ENCODE peak calls at places on chromosomes 3 and 15, in five cellular contexts. E is RCC 7860; D is brain microvascular endothelial cell; L is activated CD8-positive, alpha-beta memory T cell treated with anti-CD3 and anti-CD28 coated beads for 4 hours; G is posterior vena cava. K is an unnamed sample.

GRCh38 chr3:123375014-123375940 is 73.6 kb downstream of the ADCY5 start:
- DNase-seq in D (no peak), L (no peak), E (no peak), G (peak), K (no peak)

GRCh38 chr3:166060789-166061479 is 223.7 kb upstream of the BCHE start:
- DNase-seq in D (no peak), L (no peak), E (no peak), G (no peak), K (no peak)

GRCh38 chr3:120214161-120214560 is 70.9 kb downstream of the GPR156 start:
- DNase-seq in L (no peak), E (no peak), D (no peak), G (no peak), K (no peak)

GRCh38 chr15:57505949-57506391 is 85.7 kb upstream of the MYZAP start:
- DNase-seq in D (peak), L (no peak), G (no peak), E (no peak), K (no peak)

GRCh38 chr15:68510558-68510957 is 68.2 kb upstream of the CORO2B start:
- DNase-seq in E (no peak), L (no peak), G (no peak), D (no peak), K (no peak)

GRCh38 chr3:45800611-45801010 is 4.3 kb upstream of the SLC6A20 start:
- DNase-seq in G (no peak), L (no peak), D (no peak), E (no peak), K (no peak)

GRCh38 chr3:41200669-41201021 is 1.3 kb downstream of the CTNNB1 start:
- DNase-seq in E (peak), L (no peak), G (no peak), D (peak), K (peak)

GRCh38 chr3:23886311-23886710 is 30.5 kb downstream of the NKIRAS1 start:
- DNase-seq in D (no peak), G (no peak), L (no peak), E (no peak), K (no peak)

GRCh38 chr15:81911572-81911971 is 134.2 kb downstream of the MEX3B start:
- DNase-seq in E (no peak), G (no peak), L (no peak), D (no peak), K (no peak)

GRCh38 chr3:133742351-133743091 is 3.7 kb upstream of the TF start:
- DNase-seq in L (no peak), E (no peak), D (peak), G (no peak), K (peak)

GRCh38 chr3:142003291-142003690 is 126.8 kb downstream of the ATP1B3 start:
- DNase-seq in E (no peak), D (no peak), L (no peak), G (no peak), K (no peak)

GRCh38 chr15:55588070-55588817 is at the start of gene PYGO1:
- DNase-seq in E (no peak), L (peak), D (peak), G (peak), K (peak)

GRCh38 chr3:194967126-194968117 is 281.7 kb downstream of the FAM43A start:
- DNase-seq in D (no peak), L (no peak), G (no peak), E (no peak), K (no peak)

GRCh38 chr3:56800373-56801150 is 1.2 kb downstream of the ARHGEF3 start:
- DNase-seq in G (no peak), E (no peak), D (no peak), L (peak), K (no peak)

GRCh38 chr3:131374741-131375140 is 6.8 kb upstream of the NUDT16 start:
- DNase-seq in D (no peak), E (no peak), L (no peak), G (no peak), K (no peak)

GRCh38 chr3:197298341-197298857 is at the start of gene DLG1:
- DNase-seq in L (peak), D (peak), E (peak), G (peak), K (peak)

GRCh38 chr3:110758208-110758607 is 313.4 kb upstream of the NECTIN3 start:
- DNase-seq in L (no peak), D (no peak), E (no peak), G (no peak), K (no peak)

GRCh38 chr3:191775451-191776233 is 314.7 kb downstream of the PYDC2 start:
- DNase-seq in D (no peak), G (no peak), E (peak), L (no peak), K (no peak)

GRCh38 chr15:39685999-39686613 is 96.5 kb downstream of the FSIP1 start:
- DNase-seq in D (peak), L (peak), G (no peak), E (peak), K (peak)

GRCh38 chr3:149450281-149450680 is 24.2 kb upstream of the TM4SF4 start:
- DNase-seq in E (no peak), L (no peak), D (no peak), G (no peak), K (no peak)

GRCh38 chr3:156396851-156397250 is 158.1 kb downstream of the SSR3 start:
- DNase-seq in G (no peak), E (no peak), L (no peak), D (no peak), K (no peak)

GRCh38 chr3:58164199-58164879 is 46.4 kb downstream of the DNASE1L3 start:
- DNase-seq in D (no peak), E (peak), G (peak), L (no peak), K (no peak)